ENCODE peak calls at places on chromosomes 11 and 22, in seven cellular contexts. U is pancreas, X is thyroid gland, H is HCT116, J is suprapubic skin, S is GM12878, Y is DND-41. V is an unnamed sample.

GRCh38 chr11:92859290-92859689 is 110.2 kb upstream of the MTNR1B start:
- DNase-seq in U (no peak), X (peak; percentile 9), H (no peak), J (no peak), S (no peak), Y (no peak), V (no peak)

GRCh38 chr22:22769434-22770279 is 118.0 kb upstream of the IGLL5 start:
- DNase-seq in U (no peak), X (no peak), H (no peak), J (no peak), S (no peak), Y (no peak), V (no peak)

GRCh38 chr11:81804858-81805257 is 928.8 kb downstream of the FAM181B start:
- DNase-seq in U (no peak), X (no peak), H (no peak), J (no peak), S (no peak), Y (no peak), V (no peak)

GRCh38 chr11:102733232-102733875 is 8.6 kb upstream of the MMP8 start:
- DNase-seq in U (peak; percentile 84), X (no peak), H (peak; percentile 57), J (no peak), S (no peak), Y (peak; percentile 37), V (peak; percentile 1)

GRCh38 chr11:80085563-80085962 is 644.7 kb upstream of the TENM4 start:
- DNase-seq in U (no peak), X (no peak), H (no peak), J (no peak), S (no peak), Y (no peak), V (no peak)

GRCh38 chr11:66957971-66958231 is 282 bp downstream of the PC start:
- DNase-seq in U (no peak), X (no peak), H (no peak), J (no peak), S (no peak), Y (no peak), V (no peak)

GRCh38 chr11:104609297-104609696 is 289.0 kb downstream of the CASP12 start:
- DNase-seq in U (no peak), X (no peak), H (peak; percentile 28), J (no peak), S (no peak), Y (peak; percentile 52), V (peak; percentile 1)

GRCh38 chr22:38420734-38421133 is 34.3 kb downstream of the KCNJ4 start:
- DNase-seq in U (no peak), X (no peak), H (no peak), J (no peak), S (no peak), Y (no peak), V (no peak)

GRCh38 chr11:67303132-67303988 is at the start of gene SSH3:
- DNase-seq in U (peak; percentile 92), X (peak; percentile 92), H (peak; percentile 42), J (peak; percentile 92), S (no peak), Y (no peak), V (peak; percentile 43)

GRCh38 chr22:19688301-19689290 is 25.7 kb upstream of the SEPTIN5 start:
- DNase-seq in U (no peak), X (no peak), H (no peak), J (peak; percentile 70), S (no peak), Y (no peak), V (no peak)

GRCh38 chr11:111541209-111542061 is 915 bp downstream of the LAYN start:
- DNase-seq in U (peak; percentile 58), X (peak; percentile 61), H (no peak), J (no peak), S (no peak), Y (no peak), V (no peak)

GRCh38 chr11:69636512-69636866 is 4.5 kb upstream of the CCND1 start:
- DNase-seq in U (peak; percentile 73), X (peak; percentile 83), H (peak; percentile 80), J (peak; percentile 80), S (no peak), Y (no peak), V (no peak)

GRCh38 chr11:133934599-133935550 is 21.9 kb downstream of the IGSF9B start:
- DNase-seq in U (no peak), X (no peak), H (peak; percentile 91), J (no peak), S (no peak), Y (no peak), V (no peak)

GRCh38 chr11:14578551-14578956 is 58.4 kb upstream of the PSMA1 start:
- DNase-seq in U (no peak), X (no peak), H (no peak), J (no peak), S (peak; percentile 65), Y (peak; percentile 79), V (peak; percentile 59)

GRCh38 chr22:43098356-43098755 is 9.2 kb upstream of the TTLL1 start:
- DNase-seq in U (no peak), X (no peak), H (no peak), J (no peak), S (no peak), Y (no peak), V (no peak)

GRCh38 chr11:63490551-63491239 is at the start of gene PLAAT5:
- DNase-seq in U (peak; percentile 77), X (peak; percentile 42), H (no peak), J (no peak), S (no peak), Y (no peak), V (no peak)

GRCh38 chr11:61883947-61884346 is 7.4 kb downstream of the FADS3 start:
- DNase-seq in U (no peak), X (no peak), H (no peak), J (no peak), S (no peak), Y (no peak), V (no peak)

GRCh38 chr22:20273720-20274119 is 5.6 kb upstream of the RTN4R start:
- DNase-seq in U (no peak), X (no peak), H (no peak), J (no peak), S (no peak), Y (no peak), V (no peak)

GRCh38 chr22:27135582-27135981 is 478.2 kb downstream of the MIAT start:
- DNase-seq in U (no peak), X (no peak), H (no peak), J (no peak), S (no peak), Y (no peak), V (no peak)

GRCh38 chr11:15629690-15630321 is 515.1 kb downstream of the INSC start:
- DNase-seq in U (peak; percentile 59), X (no peak), H (peak; percentile 16), J (no peak), S (no peak), Y (no peak), V (no peak)

GRCh38 chr11:73795925-73796632 is 8.4 kb downstream of the MRPL48 start:
- DNase-seq in U (no peak), X (peak; percentile 26), H (no peak), J (no peak), S (no peak), Y (no peak), V (no peak)

GRCh38 chr22:30298005-30298701 is 8.8 kb upstream of the CASTOR1 start:
- DNase-seq in U (no peak), X (peak; percentile 90), H (no peak), J (no peak), S (no peak), Y (no peak), V (no peak)

GRCh38 chr11:116500833-116501622 is 271.8 kb downstream of the BUD13 start:
- DNase-seq in U (no peak), X (no peak), H (no peak), J (peak; percentile 52), S (no peak), Y (no peak), V (no peak)

GRCh38 chr11:61505640-61506155 is 2.9 kb upstream of the LRRC10B start:
- DNase-seq in U (no peak), X (no peak), H (no peak), J (no peak), S (no peak), Y (no peak), V (no peak)

GRCh38 chr11:88523362-88524028 is 186.0 kb upstream of the CTSC start:
- DNase-seq in U (no peak), X (no peak), H (no peak), J (no peak), S (no peak), Y (no peak), V (no peak)

GRCh38 chr11:7524831-7525230 is 11.0 kb downstream of the PPFIBP2 start:
- DNase-seq in U (no peak), X (peak; percentile 91), H (no peak), J (no peak), S (no peak), Y (no peak), V (no peak)
- H3K4me1 ChIP-seq in U (no peaks in the 10 kb centered on the region), X (peaks cover 77% of the 10 kb centered on the region), H (no peaks in the 10 kb centered on the region), J (peaks cover 64% of the 10 kb centered on the region), S (peaks cover 83% of the 10 kb centered on the region), Y (no peaks in the 10 kb centered on the region), V (peaks cover 26% of the 10 kb centered on the region)

GRCh38 chr11:8775341-8776133 is 92.9 kb downstream of the RPL27A start:
- DNase-seq in U (no peak), X (peak; percentile 29), H (no peak), J (no peak), S (no peak), Y (no peak), V (no peak)
- H3K4me1 ChIP-seq in U (peaks cover 23% of the 10 kb centered on the region), X (peaks cover 36% of the 10 kb centered on the region), H (peaks cover 3% of the 10 kb centered on the region), J (peaks cover 56% of the 10 kb centered on the region), S (peaks cover 13% of the 10 kb centered on the region), Y (no peaks in the 10 kb centered on the region), V (no peaks in the 10 kb centered on the region)

GRCh38 chr22:45210577-45211431 is 29.9 kb downstream of the KIAA0930 start:
- DNase-seq in U (peak; percentile 43), X (no peak), H (no peak), J (no peak), S (no peak), Y (no peak), V (no peak)

GRCh38 chr22:45210174-45210573 is 30.5 kb downstream of the KIAA0930 start:
- DNase-seq in U (peak; percentile 37), X (no peak), H (no peak), J (no peak), S (no peak), Y (no peak), V (no peak)

GRCh38 chr22:45212306-45212709 is 28.4 kb downstream of the KIAA0930 start:
- DNase-seq in U (peak; percentile 56), X (peak; percentile 83), H (no peak), J (no peak), S (no peak), Y (no peak), V (no peak)

GRCh38 chr22:45211848-45212247 is 28.8 kb downstream of the KIAA0930 start:
- DNase-seq in U (peak; percentile 44), X (no peak), H (no peak), J (no peak), S (no peak), Y (no peak), V (no peak)

GRCh38 chr22:45211435-45211834 is 29.3 kb downstream of the KIAA0930 start:
- DNase-seq in U (peak; percentile 15), X (no peak), H (no peak), J (no peak), S (no peak), Y (no peak), V (no peak)
- H3K4me1 ChIP-seq in U (no peaks in the 10 kb centered on the region), X (peaks cover 7% of the 10 kb centered on the region), H (no peaks in the 10 kb centered on the region), J (peaks cover 57% of the 10 kb centered on the region), S (peaks cover 12% of the 10 kb centered on the region), Y (no peaks in the 10 kb centered on the region), V (no peaks in the 10 kb centered on the region)

DNA sequence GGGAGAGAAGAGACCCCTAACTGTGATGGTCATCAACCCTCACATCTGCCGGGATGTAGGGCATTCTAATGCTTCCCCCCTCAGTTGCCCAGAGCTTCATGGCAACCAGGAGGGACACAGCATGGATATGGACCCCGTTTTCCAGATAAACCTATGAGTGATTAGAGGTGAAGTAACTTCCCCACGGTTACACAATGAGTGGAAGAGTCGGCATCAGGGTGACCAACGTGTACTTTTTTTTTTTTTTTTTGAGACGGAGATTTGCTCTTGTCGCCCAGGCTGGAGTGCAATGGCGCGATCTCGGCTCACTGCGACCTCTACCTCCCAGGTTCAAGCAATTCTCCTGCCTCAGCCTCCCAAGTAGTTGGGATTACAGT is 25.0 kb downstream of the TXN2 start:
- DNase-seq in U (no peak), X (no peak), H (no peak), J (no peak), S (no peak), Y (no peak), V (no peak)
- H3K4me1 ChIP-seq in U (peaks cover 13% of the 10 kb centered on the region), X (peaks cover 35% of the 10 kb centered on the region), H (peaks cover 25% of the 10 kb centered on the region), J (peaks cover 35% of the 10 kb centered on the region), S (peaks cover 33% of the 10 kb centered on the region), Y (peaks cover 23% of the 10 kb centered on the region), V (peaks cover 37% of the 10 kb centered on the region)

V was measured in effector memory CD4-positive, alpha-beta T cell.